ENCODE peak calls at places on chromosome 14, in nine cellular contexts. Z, L, W, F, C, M, A, E and P are unnamed samples. For H3K36me3 and H3K79me2, the result is how much of the 10 kb centered on the place peaks cover.

GRCh38 chr14:81211844-81212243 is 8.9 kb downstream of the GTF2A1 start:
- DNase-seq in Z (peak), L (no peak), W (peak), F (peak), C (peak), M (peak), A (peak), E (peak), P (peak)

GRCh38 chr14:58244556-58245387 is at the start of gene PSMA3:
- DNase-seq in Z (peak), L (peak), W (peak), F (peak), C (peak), M (peak), A (peak), E (peak), P (peak)

GRCh38 chr14:32372154-32372553 is 43.1 kb downstream of the AKAP6 start:
- DNase-seq in Z (peak), L (peak), W (peak), F (no peak), C (peak), M (no peak), A (no peak), E (no peak), P (no peak)

GRCh38 chr14:61167642-61168041 is 113.5 kb downstream of the TMEM30B start:
- DNase-seq in Z (no peak), L (no peak), W (no peak), F (no peak), C (no peak), M (no peak), A (no peak), E (no peak), P (no peak)

GRCh38 chr14:74140374-74140850 is 55.7 kb downstream of the LIN52 start:
- DNase-seq in Z (no peak), L (no peak), W (peak), F (peak), C (peak), M (peak), A (no peak), E (peak), P (no peak)

GRCh38 chr14:61003571-61003970 is 22.5 kb downstream of the SLC38A6 start:
- DNase-seq in Z (peak), L (peak), W (peak), F (no peak), C (no peak), M (no peak), A (no peak), E (no peak), P (no peak)

GRCh38 chr14:70188292-70188607 is 501 bp downstream of the SLC8A3 start:
- DNase-seq in Z (peak), L (no peak), W (peak), F (no peak), C (peak), M (no peak), A (no peak), E (peak), P (no peak)

GRCh38 chr14:50926851-50927386 is 17.4 kb downstream of the PYGL start:
- DNase-seq in Z (no peak), L (no peak), W (no peak), F (no peak), C (peak), M (no peak), A (no peak), E (no peak), P (no peak)

GRCh38 chr14:32085845-32086383 is 8.8 kb downstream of the ARHGAP5 start:
- DNase-seq in Z (no peak), L (peak), W (no peak), F (no peak), C (no peak), M (no peak), A (no peak), E (no peak), P (no peak)

GRCh38 chr14:99472937-99473336 is 7.7 kb downstream of the SETD3 start:
- DNase-seq in Z (peak), L (no peak), W (no peak), F (no peak), C (no peak), M (no peak), A (no peak), E (no peak), P (no peak)

GRCh38 chr14:54642121-54642520 is 75.2 kb downstream of the SAMD4A start:
- DNase-seq in Z (no peak), L (no peak), W (no peak), F (no peak), C (no peak), M (no peak), A (no peak), E (no peak), P (no peak)

GRCh38 chr14:81946808-81947798 is 413.4 kb upstream of the SEL1L start:
- DNase-seq in Z (peak), L (no peak), W (no peak), F (peak), C (no peak), M (no peak), A (no peak), E (no peak), P (no peak)

GRCh38 chr14:68811161-68811560 is 18.3 kb upstream of the ZFP36L1 start:
- DNase-seq in Z (no peak), L (no peak), W (no peak), F (no peak), C (no peak), M (no peak), A (no peak), E (peak), P (no peak)

GRCh38 chr14:29668201-29668600 is 259.4 kb downstream of the PRKD1 start:
- DNase-seq in Z (peak), L (no peak), W (no peak), F (no peak), C (no peak), M (no peak), A (no peak), E (no peak), P (no peak)

GRCh38 chr14:96581026-96581425 is 78.8 kb downstream of the PAPOLA start:
- DNase-seq in Z (no peak), L (no peak), W (no peak), F (no peak), C (no peak), M (no peak), A (no peak), E (no peak), P (no peak)

GRCh38 chr14:99744199-99744872 is 48.9 kb upstream of the EML1 start:
- DNase-seq in Z (peak), L (peak), W (peak), F (no peak), C (no peak), M (no peak), A (no peak), E (no peak), P (no peak)

GRCh38 chr14:68881396-68881795 is 88.5 kb upstream of the ZFP36L1 start:
- DNase-seq in Z (no peak), L (no peak), W (no peak), F (no peak), C (peak), M (no peak), A (no peak), E (no peak), P (no peak)

GRCh38 chr14:57247283-57247682 is 21.4 kb downstream of the EXOC5 start:
- DNase-seq in Z (peak), L (no peak), W (peak), F (no peak), C (no peak), M (no peak), A (no peak), E (no peak), P (no peak)

GRCh38 chr14:56338674-56339073 is 220.5 kb downstream of the PELI2 start:
- DNase-seq in Z (no peak), L (no peak), W (no peak), F (no peak), C (no peak), M (no peak), A (no peak), E (no peak), P (no peak)

GRCh38 chr14:44372807-44373497 is 134.1 kb downstream of the FSCB start:
- DNase-seq in Z (no peak), L (peak), W (no peak), F (no peak), C (no peak), M (no peak), A (no peak), E (no peak), P (no peak)

GRCh38 chr14:101019974-101020710 is 116.6 kb upstream of the RTL1 start:
- DNase-seq in Z (no peak), L (no peak), W (no peak), F (no peak), C (no peak), M (no peak), A (no peak), E (no peak), P (peak)

GRCh38 chr14:61923348-61923747 is 161.1 kb downstream of the SNAPC1 start:
- DNase-seq in Z (peak), L (no peak), W (peak), F (no peak), C (no peak), M (no peak), A (no peak), E (no peak), P (no peak)

GRCh38 chr14:95664546-95664945 is 21.7 kb upstream of the TCL1B start:
- DNase-seq in Z (no peak), L (no peak), W (no peak), F (no peak), C (no peak), M (peak), A (no peak), E (no peak), P (no peak)

GRCh38 chr14:94897092-94897491 is 127.2 kb upstream of the GSC start:
- DNase-seq in Z (peak), L (no peak), W (peak), F (no peak), C (no peak), M (no peak), A (no peak), E (no peak), P (no peak)

GRCh38 chr14:55201219-55202096 is 10.1 kb upstream of the DLGAP5 start:
- DNase-seq in Z (no peak), L (no peak), W (no peak), F (no peak), C (no peak), M (no peak), A (no peak), E (no peak), P (no peak)

GRCh38 chr14:71317385-71318096 is 410.3 kb downstream of the PCNX1 start:
- DNase-seq in Z (no peak), L (no peak), W (no peak), F (no peak), C (no peak), M (no peak), A (no peak), E (no peak), P (no peak)

GRCh38 chr14:104676694-104677505 is 12.5 kb upstream of the INF2 start:
- DNase-seq in Z (no peak), L (no peak), W (no peak), F (peak), C (peak), M (no peak), A (no peak), E (no peak), P (no peak)

DNA sequence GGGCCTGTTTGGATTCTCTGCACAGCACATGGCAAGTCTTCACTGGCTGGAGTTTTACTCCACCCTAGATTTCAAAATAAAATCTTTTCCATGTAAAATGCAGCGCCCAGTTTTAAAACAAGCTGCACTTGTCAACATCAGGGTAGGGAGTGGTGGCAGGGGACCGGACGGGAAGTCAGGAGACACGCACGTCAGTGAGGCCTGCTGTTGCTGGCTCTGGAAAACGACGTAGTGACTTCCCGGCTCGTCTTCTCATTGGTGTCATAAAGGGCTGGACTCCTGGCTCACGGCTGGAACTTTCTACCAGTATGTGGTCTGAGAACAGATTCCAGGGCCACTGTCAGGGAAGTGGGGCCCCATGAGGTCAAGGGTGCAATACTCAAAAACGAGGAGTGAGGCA is 64.1 kb upstream of the FOXN3 start:
- DNase-seq in Z (no peak), L (no peak), W (no peak), F (no peak), C (no peak), M (no peak), A (no peak), E (no peak), P (no peak)
- H3K36me3 ChIP-seq in Z (under half), L (under half), W (under half), F (under half), C (under half), M (under half), A (under half), E (under half), P (under half)

GRCh38 chr14:23066855-23067744 is 9.8 kb upstream of the CDH24 start:
- DNase-seq in Z (no peak), L (no peak), W (no peak), F (no peak), C (no peak), M (no peak), A (no peak), E (no peak), P (no peak)

GRCh38 chr14:23068792-23069412 is 11.6 kb upstream of the CDH24 start:
- DNase-seq in Z (peak), L (peak), W (peak), F (peak), C (peak), M (peak), A (peak), E (peak), P (peak)

GRCh38 chr14:23067847-23068791 is 10.8 kb upstream of the CDH24 start:
- DNase-seq in Z (no peak), L (no peak), W (peak), F (no peak), C (no peak), M (no peak), A (no peak), E (no peak), P (no peak)

GRCh38 chr14:23063601-23064000 is 6.3 kb upstream of the CDH24 start:
- DNase-seq in Z (no peak), L (no peak), W (no peak), F (no peak), C (no peak), M (no peak), A (no peak), E (no peak), P (no peak)

GRCh38 chr14:23066368-23066767 is 9.0 kb upstream of the CDH24 start:
- DNase-seq in Z (no peak), L (no peak), W (no peak), F (no peak), C (no peak), M (no peak), A (no peak), E (no peak), P (no peak)
- H3K79me2 ChIP-seq in Z (half or more), L (half or more), W (half or more), F (half or more), C (half or more), M (under half), A (under half), E (half or more), P (half or more)

GRCh38 chr14:39364509-39364908 is 67.7 kb downstream of the FBXO33 start:
- DNase-seq in Z (no peak), L (no peak), W (no peak), F (no peak), C (no peak), M (no peak), A (no peak), E (no peak), P (no peak)

GRCh38 chr14:39365354-39365753 is 66.9 kb downstream of the FBXO33 start:
- DNase-seq in Z (no peak), L (no peak), W (no peak), F (no peak), C (no peak), M (no peak), A (no peak), E (no peak), P (no peak)

DNA sequence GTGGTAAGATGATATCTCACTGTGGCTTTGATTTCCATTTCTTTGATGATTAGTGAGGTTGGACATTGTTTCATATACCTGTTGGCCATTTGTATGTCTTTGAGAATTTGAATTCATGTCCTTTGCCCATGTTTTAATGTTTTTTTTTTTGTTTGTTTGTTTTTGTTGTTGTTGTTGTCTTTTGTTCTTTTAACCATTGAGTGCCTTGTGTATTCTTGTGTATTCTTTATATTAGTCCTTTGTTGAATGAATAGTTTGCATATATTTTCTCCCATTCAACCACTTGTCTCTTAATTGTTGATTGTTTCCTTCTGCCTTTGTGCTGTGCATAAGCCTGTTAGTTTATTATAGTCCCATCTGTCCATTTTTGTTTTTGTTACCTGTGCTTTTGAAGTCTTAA is 71.9 kb downstream of the FBXO33 start:
- DNase-seq in Z (no peak), L (no peak), W (no peak), F (no peak), C (no peak), M (no peak), A (no peak), E (no peak), P (no peak)
- H3K36me3 ChIP-seq in Z (under half), L (under half), W (under half), F (under half), C (under half), M (under half), A (under half), E (under half), P (under half)

GRCh38 chr14:76261371-76261811 is 109.7 kb downstream of the GPATCH2L start:
- DNase-seq in Z (peak), L (no peak), W (no peak), F (no peak), C (no peak), M (no peak), A (no peak), E (no peak), P (no peak)
- H3K79me2 ChIP-seq in Z (under half), L (under half), W (under half), F (under half), C (under half), M (under half), A (under half), E (under half), P (under half)